ENCODE peak calls at places on chromosomes 4 and X, in seven cellular contexts. Y, P, O, Z, S, C and K are unnamed samples.

GRCh38 chr4:184473515-184474260 is 662 bp downstream of the IRF2 start:
- DNase-seq in Y (peak), P (peak), O (no peak), Z (peak), S (peak), C (no peak), K (peak)

GRCh38 chr4:128241425-128241913 is 46.1 kb downstream of the PGRMC2 start:
- DNase-seq in Y (no peak), P (no peak), O (no peak), Z (no peak), S (no peak), C (no peak), K (no peak)

GRCh38 chr4:173367285-173367684 is 3.5 kb upstream of the SAP30 start:
- DNase-seq in Y (no peak), P (no peak), O (no peak), Z (no peak), S (peak), C (no peak), K (no peak)

GRCh38 chr4:46508216-46508615 is 118.3 kb upstream of the GABRA2 start:
- DNase-seq in Y (no peak), P (no peak), O (no peak), Z (no peak), S (no peak), C (no peak), K (no peak)

GRCh38 chrX:155112171-155112570 is 40.9 kb downstream of the BRCC3 start:
- DNase-seq in Y (no peak), P (no peak), O (no peak), Z (no peak), S (no peak), C (no peak), K (no peak)

GRCh38 chrX:71938371-71938770 is 27.7 kb downstream of the NHSL2 start:
- DNase-seq in Y (no peak), P (no peak), O (no peak), Z (no peak), S (no peak), C (no peak), K (no peak)

GRCh38 chr4:48974979-48975640 is 11.0 kb upstream of the CWH43 start:
- DNase-seq in Y (no peak), P (no peak), O (no peak), Z (no peak), S (no peak), C (no peak), K (no peak)

GRCh38 chrX:43973249-43973672 is at the start of gene NDP:
- DNase-seq in Y (no peak), P (no peak), O (no peak), Z (no peak), S (no peak), C (no peak), K (no peak)

GRCh38 chr4:154332681-154333421 is 158.7 kb downstream of the DCHS2 start:
- DNase-seq in Y (peak), P (no peak), O (no peak), Z (no peak), S (no peak), C (peak), K (peak)

GRCh38 chr4:20299515-20299914 is 47.8 kb downstream of the SLIT2 start:
- DNase-seq in Y (no peak), P (no peak), O (no peak), Z (no peak), S (peak), C (no peak), K (no peak)

GRCh38 chr4:5893013-5893580 is at the start of gene CRMP1:
- DNase-seq in Y (no peak), P (no peak), O (peak), Z (no peak), S (peak), C (no peak), K (no peak)

GRCh38 chrX:40100141-40100536 is 2.4 kb upstream of the BCOR start:
- DNase-seq in Y (no peak), P (no peak), O (peak), Z (peak), S (no peak), C (no peak), K (no peak)

GRCh38 chr4:182492456-182492855 is 249.3 kb downstream of the TENM3 start:
- DNase-seq in Y (no peak), P (no peak), O (no peak), Z (no peak), S (no peak), C (no peak), K (no peak)

GRCh38 chr4:173025131-173025530 is 143.5 kb upstream of the GALNT7 start:
- DNase-seq in Y (peak), P (peak), O (peak), Z (no peak), S (peak), C (no peak), K (no peak)

GRCh38 chr4:145945431-145946155 is 7.0 kb upstream of the ZNF827 start:
- DNase-seq in Y (no peak), P (no peak), O (no peak), Z (no peak), S (no peak), C (no peak), K (no peak)

GRCh38 chr4:26015133-26015651 is 101.2 kb downstream of the SMIM20 start:
- DNase-seq in Y (peak), P (no peak), O (no peak), Z (no peak), S (no peak), C (no peak), K (no peak)

GRCh38 chrX:23789386-23790146 is 6.6 kb downstream of the SAT1 start:
- DNase-seq in Y (peak), P (no peak), O (no peak), Z (no peak), S (no peak), C (no peak), K (no peak)

GRCh38 chrX:108558217-108558616 is 118.6 kb downstream of the COL4A5 start:
- DNase-seq in Y (no peak), P (no peak), O (no peak), Z (no peak), S (no peak), C (no peak), K (no peak)

GRCh38 chr4:139887378-139887801 is 221.8 kb downstream of the MGST2 start:
- DNase-seq in Y (no peak), P (no peak), O (no peak), Z (no peak), S (peak), C (no peak), K (no peak)

GRCh38 chr4:79857811-79858210 is 215.2 kb downstream of the ANTXR2 start:
- DNase-seq in Y (no peak), P (no peak), O (no peak), Z (no peak), S (no peak), C (no peak), K (no peak)

GRCh38 chrX:46577116-46578005 is 3.8 kb downstream of the CHST7 start:
- DNase-seq in Y (no peak), P (no peak), O (no peak), Z (no peak), S (no peak), C (no peak), K (no peak)

GRCh38 chr4:98851806-98852205 is 77.1 kb downstream of the EIF4E start:
- DNase-seq in Y (no peak), P (no peak), O (no peak), Z (no peak), S (no peak), C (no peak), K (no peak)

GRCh38 chrX:17736856-17737706 is at the start of gene SCML1:
- DNase-seq in Y (peak), P (peak), O (peak), Z (peak), S (peak), C (peak), K (peak)

GRCh38 chrX:109440475-109440874 is 41.4 kb downstream of the GUCY2F start:
- DNase-seq in Y (no peak), P (no peak), O (no peak), Z (no peak), S (no peak), C (no peak), K (no peak)

GRCh38 chrX:729583-730409 is 99.2 kb downstream of the SHOX start:
- DNase-seq in Y (no peak), P (no peak), O (no peak), Z (no peak), S (no peak), C (no peak), K (no peak)

GRCh38 chr4:17866790-17867189 is 56.0 kb downstream of the NCAPG start:
- DNase-seq in Y (no peak), P (no peak), O (no peak), Z (no peak), S (no peak), C (no peak), K (no peak)

GRCh38 chr4:123672987-123673386 is 276.4 kb downstream of the SPRY1 start:
- DNase-seq in Y (no peak), P (no peak), O (no peak), Z (no peak), S (no peak), C (no peak), K (no peak)

GRCh38 chr4:132587626-132588025 is 561.5 kb upstream of the PCDH10 start:
- DNase-seq in Y (no peak), P (no peak), O (no peak), Z (no peak), S (no peak), C (no peak), K (no peak)

GRCh38 chr4:173410106-173410505 is 11.2 kb upstream of the SCRG1 start:
- DNase-seq in Y (no peak), P (no peak), O (no peak), Z (no peak), S (no peak), C (no peak), K (no peak)

GRCh38 chr4:151484396-151485102 is 75.6 kb downstream of the FHIP1A start:
- DNase-seq in Y (no peak), P (no peak), O (no peak), Z (no peak), S (no peak), C (no peak), K (no peak)